ENCODE peak calls at places on chromosomes 2 and 18, in five cellular contexts. D is endothelial cell of umbilical vein; Z is H9; Q is CD4-positive, alpha-beta T cell; S is body of pancreas. K is an unnamed sample.

GRCh38 chr2:169667583-169667982 is 26.6 kb downstream of the CFAP210 start:
- DNase-seq in D (no peak), Z (no peak), Q (no peak), S (no peak), K (no peak)

GRCh38 chr2:78407960-78408794 is 617.3 kb upstream of the REG3G start:
- DNase-seq in D (no peak), Z (no peak), Q (no peak), S (no peak), K (no peak)

GRCh38 chr2:11904029-11904428 is 157.6 kb downstream of the LPIN1 start:
- DNase-seq in D (no peak), Z (no peak), Q (no peak), S (no peak), K (no peak)

GRCh38 chr2:174779361-174779928 is 15.2 kb upstream of the CHRNA1 start:
- DNase-seq in D (no peak), Z (no peak), Q (no peak), S (no peak), K (no peak)

GRCh38 chr2:234635284-234635683 is 138.4 kb upstream of the ARL4C start:
- DNase-seq in D (peak), Z (no peak), Q (no peak), S (no peak), K (no peak)

GRCh38 chr2:176095421-176095820 is 2.9 kb downstream of the HOXD13 start:
- DNase-seq in D (no peak), Z (no peak), Q (no peak), S (no peak), K (no peak)

GRCh38 chr18:49527631-49528327 is 34.1 kb upstream of the LIPG start:
- DNase-seq in D (no peak), Z (no peak), Q (no peak), S (no peak), K (no peak)

GRCh38 chr18:49207373-49207772 is 253.1 kb downstream of the DYM start:
- DNase-seq in D (peak), Z (no peak), Q (no peak), S (no peak), K (no peak)

GRCh38 chr18:37964885-37965571 is 399.4 kb upstream of the CELF4 start:
- DNase-seq in D (no peak), Z (no peak), Q (no peak), S (no peak), K (no peak)

GRCh38 chr2:109210431-109211200 is 81.6 kb downstream of the SH3RF3 start:
- DNase-seq in D (no peak), Z (no peak), Q (no peak), S (no peak), K (no peak)

GRCh38 chr2:9095690-9096089 is 92.2 kb upstream of the MBOAT2 start:
- DNase-seq in D (peak), Z (peak), Q (no peak), S (no peak), K (no peak)

GRCh38 chr2:239917957-239918481 is 107.1 kb downstream of the NDUFA10 start:
- DNase-seq in D (no peak), Z (peak), Q (no peak), S (no peak), K (peak)

GRCh38 chr2:98515571-98515927 is 70.9 kb downstream of the INPP4A start:
- DNase-seq in D (no peak), Z (no peak), Q (no peak), S (no peak), K (no peak)

GRCh38 chr18:21468514-21469164 is 131.9 kb downstream of the ESCO1 start:
- DNase-seq in D (no peak), Z (no peak), Q (no peak), S (no peak), K (no peak)

GRCh38 chr2:192571636-192572035 is 376.9 kb upstream of the TMEFF2 start:
- DNase-seq in D (no peak), Z (no peak), Q (no peak), S (no peak), K (no peak)

GRCh38 chr2:130844161-130844560 is 7.4 kb downstream of the ARHGEF4 start:
- DNase-seq in D (no peak), Z (no peak), Q (no peak), S (no peak), K (no peak)

GRCh38 chr2:182324665-182325064 is 102.2 kb downstream of the PDE1A start:
- DNase-seq in D (peak), Z (no peak), Q (no peak), S (no peak), K (no peak)

GRCh38 chr2:203759692-203760365 is 53.4 kb downstream of the CD28 start:
- DNase-seq in D (peak), Z (no peak), Q (no peak), S (no peak), K (no peak)

GRCh38 chr2:202965810-202966454 is 48.7 kb upstream of the NBEAL1 start:
- DNase-seq in D (peak), Z (peak), Q (no peak), S (no peak), K (no peak)

GRCh38 chr2:160970052-160970846 is 190.0 kb upstream of the TANK start:
- DNase-seq in D (peak), Z (peak), Q (no peak), S (peak), K (no peak)

GRCh38 chr2:220893411-220893810 is 678.7 kb downstream of the EPHA4 start:
- DNase-seq in D (no peak), Z (no peak), Q (no peak), S (no peak), K (no peak)

GRCh38 chr2:173831312-173832229 is 133.6 kb downstream of the SP3 start:
- DNase-seq in D (no peak), Z (no peak), Q (no peak), S (peak), K (no peak)

GRCh38 chr18:59707306-59707705 is 10.1 kb upstream of the CCBE1 start:
- DNase-seq in D (no peak), Z (peak), Q (no peak), S (no peak), K (no peak)

GRCh38 chr2:138445227-138445626 is 56.3 kb upstream of the SPOPL start:
- DNase-seq in D (no peak), Z (no peak), Q (no peak), S (no peak), K (no peak)

GRCh38 chr18:3604626-3605408 is 154.8 kb downstream of the TGIF1 start:
- DNase-seq in D (peak), Z (no peak), Q (no peak), S (no peak), K (no peak)

GRCh38 chr2:222311321-222311977 is 12.7 kb upstream of the PAX3 start:
- DNase-seq in D (no peak), Z (peak), Q (no peak), S (peak), K (no peak)

GRCh38 chr2:217864960-217865359 is 137.8 kb downstream of the TNS1 start:
- DNase-seq in D (no peak), Z (no peak), Q (no peak), S (no peak), K (no peak)

GRCh38 chr18:42976869-42977268 is 138.6 kb downstream of the RIT2 start:
- DNase-seq in D (no peak), Z (no peak), Q (no peak), S (no peak), K (no peak)

GRCh38 chr2:233426619-233427342 is 72.5 kb downstream of the DGKD start:
- DNase-seq in D (no peak), Z (no peak), Q (no peak), S (no peak), K (no peak)

GRCh38 chr2:120239488-120240287 is 13.0 kb upstream of the RALB start:
- DNase-seq in D (peak), Z (peak), Q (no peak), S (peak), K (no peak)
- TF ChIP-seq CTCF in D (no peak), Z (no peak), Q (no peak), S (no peak), K (no peak)

GRCh38 chr2:26274058-26274613 is 29.4 kb downstream of the HADHB start:
- DNase-seq in D (peak), Z (no peak), Q (no peak), S (peak), K (peak)
- H3K27ac ChIP-seq in D (peak), Z (no peak), Q (no peak), S (peak), K (peak)

GRCh38 chr2:111665011-111665410 is 219.0 kb downstream of the ANAPC1 start:
- DNase-seq in D (no peak), Z (no peak), Q (no peak), S (no peak), K (peak)

GRCh38 chr2:111664451-111664850 is 219.5 kb downstream of the ANAPC1 start:
- DNase-seq in D (no peak), Z (no peak), Q (no peak), S (no peak), K (no peak)

GRCh38 chr2:111662039-111662740 is 221.8 kb downstream of the ANAPC1 start:
- DNase-seq in D (no peak), Z (no peak), Q (no peak), S (no peak), K (no peak)

GRCh38 chr2:111662771-111663470 is 221.1 kb downstream of the ANAPC1 start:
- DNase-seq in D (no peak), Z (no peak), Q (no peak), S (no peak), K (peak)

GRCh38 chr2:111663471-111663951 is 220.5 kb downstream of the ANAPC1 start:
- DNase-seq in D (peak), Z (no peak), Q (no peak), S (no peak), K (peak)
- TF ChIP-seq CTCF in D (no peak), Z (no peak), Q (no peak), S (no peak), K (no peak)

GRCh38 chr2:32210767-32211408 is 45.2 kb downstream of the SLC30A6 start:
- DNase-seq in D (no peak), Z (no peak), Q (no peak), S (no peak), K (no peak)
- H3K27ac ChIP-seq in D (no peak), Z (no peak), Q (no peak), S (no peak), K (no peak)

K was measured in coronary artery.